ENCODE peak calls at places on chromosomes 3 and 15, in ten cellular contexts. C, R, O, Y, D, X, H, W, S and U are unnamed samples.

GRCh38 chr3:49826016-49826415 is 12.3 kb upstream of the UBA7 start:
- DNase-seq in D (no peak), S (no peak), C (no peak), W (no peak), H (no peak), O (no peak), X (no peak), R (no peak), Y (no peak), U (no peak)

GRCh38 chr3:25428003-25428861 is at the start of gene RARB:
- DNase-seq in O (peak), D (peak), H (no peak), C (peak), S (no peak), R (peak), Y (peak), X (peak), W (peak), U (peak)

GRCh38 chr15:59953392-59953883 is 50.7 kb upstream of the FOXB1 start:
- DNase-seq in R (no peak), D (peak), Y (no peak), C (no peak), S (peak), H (no peak), W (no peak), X (peak), O (no peak), U (peak)

GRCh38 chr3:102715030-102715697 is 280.3 kb downstream of the ZPLD1 start:
- DNase-seq in X (no peak), Y (no peak), C (no peak), S (no peak), H (no peak), D (no peak), O (peak), W (no peak), R (no peak), U (no peak)

GRCh38 chr15:34122771-34123183 is 20.9 kb downstream of the PGBD4 start:
- DNase-seq in D (no peak), O (peak), X (no peak), Y (no peak), S (no peak), R (no peak), W (no peak), H (no peak), C (no peak), U (no peak)

GRCh38 chr3:144429719-144430121 is 458.1 kb downstream of the DIPK2A start:
- DNase-seq in Y (no peak), D (no peak), W (no peak), X (no peak), O (peak), R (no peak), C (no peak), S (no peak), H (no peak), U (no peak)

GRCh38 chr3:132006605-132007204 is 28.1 kb downstream of the CPNE4 start:
- DNase-seq in D (peak), S (no peak), R (peak), H (no peak), X (peak), Y (peak), W (peak), O (peak), C (peak), U (no peak)

GRCh38 chr3:122101646-122102045 is 46.5 kb downstream of the CD86 start:
- DNase-seq in X (no peak), D (no peak), Y (no peak), R (no peak), W (peak), H (peak), C (no peak), S (peak), O (peak), U (no peak)

GRCh38 chr3:124643453-124643852 is 86.8 kb upstream of the UMPS start:
- DNase-seq in Y (no peak), O (peak), R (no peak), W (no peak), S (no peak), H (no peak), X (no peak), D (no peak), C (no peak), U (no peak)

GRCh38 chr3:58036287-58037032 is 28.2 kb downstream of the FLNB start:
- DNase-seq in D (no peak), O (no peak), W (no peak), X (no peak), Y (no peak), C (no peak), H (no peak), S (no peak), R (no peak), U (no peak)

GRCh38 chr3:119098620-119099222 is 47.2 kb upstream of the TEX55 start:
- DNase-seq in X (peak), W (peak), C (no peak), D (no peak), H (peak), Y (no peak), S (no peak), O (peak), R (no peak), U (no peak)

GRCh38 chr3:136498919-136499447 is 248.8 kb downstream of the PCCB start:
- DNase-seq in O (no peak), C (no peak), X (no peak), S (no peak), H (no peak), R (no peak), W (no peak), D (no peak), Y (no peak), U (no peak)

GRCh38 chr3:48440590-48440958 is 517 bp downstream of the TMA7 start:
- DNase-seq in C (no peak), W (peak), X (peak), S (no peak), D (no peak), H (no peak), Y (no peak), O (no peak), R (no peak), U (no peak)

GRCh38 chr3:165883866-165884478 is 46.7 kb upstream of the BCHE start:
- DNase-seq in O (no peak), D (no peak), C (no peak), X (no peak), R (no peak), S (no peak), W (no peak), H (no peak), Y (no peak), U (no peak)

GRCh38 chr3:123481071-123481470 is 32.2 kb upstream of the ADCY5 start:
- DNase-seq in D (no peak), H (no peak), O (no peak), S (no peak), W (no peak), C (no peak), X (no peak), Y (no peak), R (no peak), U (no peak)

GRCh38 chr3:99145031-99145430 is 243.5 kb upstream of the DCBLD2 start:
- DNase-seq in S (no peak), R (no peak), Y (no peak), X (no peak), W (no peak), O (no peak), D (no peak), H (no peak), C (no peak), U (no peak)

GRCh38 chr3:49799761-49800160 is at the start of gene CDHR4:
- DNase-seq in D (no peak), Y (no peak), C (no peak), X (no peak), H (no peak), S (no peak), R (no peak), O (no peak), W (no peak), U (no peak)

GRCh38 chr3:186400677-186401076 is 38.6 kb upstream of the DGKG start:
- DNase-seq in W (no peak), C (no peak), R (no peak), H (no peak), O (no peak), X (no peak), Y (no peak), S (no peak), D (no peak), U (no peak)

GRCh38 chr3:32143849-32144757 is 37.7 kb downstream of the GPD1L start:
- DNase-seq in H (peak), R (peak), O (peak), D (peak), Y (no peak), X (peak), W (peak), S (peak), C (peak), U (peak)

GRCh38 chr15:64381000-64381751 is at the start of gene PCLAF:
- DNase-seq in W (peak), O (peak), Y (peak), X (peak), D (peak), H (peak), C (peak), R (peak), S (peak), U (peak)

GRCh38 chr3:196634224-196634623 is 5.3 kb upstream of the NRROS start:
- DNase-seq in O (peak), S (no peak), C (no peak), Y (no peak), W (no peak), H (no peak), R (no peak), D (no peak), X (no peak), U (no peak)

GRCh38 chr15:76108021-76108723 is 48.4 kb downstream of the TMEM266 start:
- DNase-seq in S (no peak), H (no peak), W (peak), C (no peak), D (peak), X (no peak), R (no peak), O (no peak), Y (no peak), U (no peak)

GRCh38 chr3:126982125-126982521 is 792 bp upstream of the PLXNA1 start:
- DNase-seq in W (no peak), R (no peak), H (peak), D (no peak), O (peak), X (no peak), Y (no peak), C (no peak), S (peak), U (no peak)

GRCh38 chr3:4119119-4119518 is 184.1 kb upstream of the SETMAR start:
- DNase-seq in R (no peak), C (no peak), O (no peak), W (no peak), H (no peak), X (no peak), S (no peak), Y (no peak), D (no peak), U (no peak)

GRCh38 chr3:32384938-32385337 is 6.7 kb upstream of the CMTM7 start:
- DNase-seq in X (peak), D (no peak), S (no peak), Y (no peak), O (no peak), R (no peak), C (no peak), W (peak), H (no peak), U (no peak)

DNA sequence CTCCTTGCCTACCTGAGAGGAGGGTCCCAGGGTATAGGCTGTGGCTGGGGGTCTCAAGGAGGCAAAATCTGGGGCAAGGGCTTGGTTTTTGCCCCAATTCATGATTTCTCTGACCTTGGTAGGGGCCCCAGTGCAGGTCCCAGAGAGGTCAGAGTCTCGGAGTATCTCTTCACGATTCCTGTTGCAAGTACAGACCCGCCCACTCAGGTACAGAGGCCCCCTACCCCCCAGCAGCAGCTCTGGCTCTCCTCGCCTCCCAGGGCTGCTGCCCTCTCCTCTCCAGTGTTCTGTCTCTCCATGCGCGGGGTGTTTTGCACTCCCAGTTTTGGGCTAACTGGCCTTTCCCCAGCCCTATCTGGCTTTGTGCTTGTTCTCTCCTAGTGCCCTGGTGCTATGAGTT is 5.4 kb upstream of the JMJD7 start:
- DNase-seq in H (no peak), W (no peak), Y (no peak), R (no peak), X (no peak), O (no peak), C (no peak), S (no peak), D (no peak), U (no peak)
- TF ChIP-seq CTCF in H (no peak), W (no peak), Y (no peak), R (no peak), X (no peak), O (no peak), C (no peak), S (no peak), D (no peak), U (no peak)

DNA sequence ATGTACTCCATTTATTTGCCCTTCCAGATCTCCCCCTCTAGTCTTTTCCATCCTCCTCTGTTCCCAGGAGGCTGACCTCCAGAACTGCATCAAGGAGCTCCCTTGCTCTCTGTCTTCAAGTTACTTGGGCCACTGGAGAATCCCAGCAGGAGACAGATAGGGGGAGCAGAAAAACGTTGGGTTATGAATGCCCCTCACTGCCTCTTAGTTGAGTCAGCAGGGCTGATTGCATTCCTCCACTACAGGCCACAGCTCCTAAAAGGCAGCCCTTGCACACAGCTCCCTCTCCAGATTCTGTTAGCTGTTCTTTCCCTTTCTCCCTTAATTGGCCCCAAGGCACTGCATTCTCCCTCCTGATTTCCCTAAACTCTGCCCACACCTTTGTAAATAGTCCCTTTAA is 12.4 kb upstream of the CEP152 start:
- DNase-seq in D (no peak), S (no peak), Y (no peak), O (no peak), W (peak), H (no peak), R (peak), C (no peak), X (no peak), U (no peak)
- TF ChIP-seq CTCF in D (no peak), S (no peak), Y (no peak), O (no peak), W (no peak), H (no peak), R (no peak), C (no peak), X (no peak), U (no peak)

GRCh38 chr3:16770021-16770420 is 114.7 kb upstream of the PLCL2 start:
- DNase-seq in H (no peak), D (no peak), R (no peak), C (no peak), S (no peak), O (no peak), W (no peak), X (no peak), Y (no peak), U (no peak)
- TF ChIP-seq CTCF in H (no peak), D (no peak), R (no peak), C (no peak), S (no peak), O (no peak), W (no peak), X (no peak), Y (no peak), U (no peak)

DNA sequence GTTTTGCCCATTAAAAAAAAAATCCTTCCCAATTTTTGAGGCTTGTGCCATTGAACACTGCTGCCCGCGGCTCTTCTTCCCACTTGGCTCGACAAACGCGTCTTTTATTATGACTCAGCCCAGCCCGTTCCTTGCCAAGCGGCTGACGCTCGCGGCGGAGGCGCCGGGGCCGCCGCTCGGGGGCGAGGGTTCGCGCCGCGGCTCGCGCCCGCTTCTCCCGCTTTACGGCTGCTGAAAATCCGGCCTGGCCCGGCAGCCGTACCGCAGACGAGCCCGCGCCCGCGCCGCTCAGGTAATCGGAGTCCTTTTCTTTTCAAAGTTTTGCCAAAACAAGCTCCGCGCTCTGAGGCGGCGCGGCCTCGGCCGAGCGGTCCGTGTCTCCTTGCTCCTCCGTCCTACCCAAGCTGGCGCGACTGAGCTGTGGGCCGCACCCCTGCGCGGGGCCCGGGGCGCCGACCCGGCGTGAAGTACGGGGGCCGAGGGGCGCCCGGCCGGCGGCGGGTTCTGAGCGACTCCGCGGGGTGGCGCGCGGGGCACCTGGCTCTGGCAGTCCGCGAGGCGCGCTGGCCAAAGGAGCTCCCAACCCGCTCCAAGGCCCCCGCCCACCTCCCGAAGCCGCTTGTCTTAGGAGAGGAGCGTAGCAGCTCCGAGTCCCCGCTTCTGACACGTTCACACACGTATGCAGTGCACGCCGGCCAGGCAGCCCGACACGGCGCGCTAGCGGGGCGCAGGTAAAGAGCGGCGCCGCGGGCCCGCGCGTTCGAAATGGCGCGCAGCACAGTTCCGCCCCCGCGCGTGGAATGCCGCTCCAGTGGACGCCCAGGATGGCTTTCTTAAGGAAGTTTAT is 418.2 kb upstream of the NAALADL2 start:
- DNase-seq in H (peak), C (peak), D (peak), Y (peak), R (peak), S (peak), W (peak), X (peak), O (peak), U (peak)
- TF ChIP-seq CTCF in H (no peak), C (peak), D (peak), Y (no peak), R (no peak), S (peak), W (peak), X (no peak), O (no peak), U (peak)

DNA sequence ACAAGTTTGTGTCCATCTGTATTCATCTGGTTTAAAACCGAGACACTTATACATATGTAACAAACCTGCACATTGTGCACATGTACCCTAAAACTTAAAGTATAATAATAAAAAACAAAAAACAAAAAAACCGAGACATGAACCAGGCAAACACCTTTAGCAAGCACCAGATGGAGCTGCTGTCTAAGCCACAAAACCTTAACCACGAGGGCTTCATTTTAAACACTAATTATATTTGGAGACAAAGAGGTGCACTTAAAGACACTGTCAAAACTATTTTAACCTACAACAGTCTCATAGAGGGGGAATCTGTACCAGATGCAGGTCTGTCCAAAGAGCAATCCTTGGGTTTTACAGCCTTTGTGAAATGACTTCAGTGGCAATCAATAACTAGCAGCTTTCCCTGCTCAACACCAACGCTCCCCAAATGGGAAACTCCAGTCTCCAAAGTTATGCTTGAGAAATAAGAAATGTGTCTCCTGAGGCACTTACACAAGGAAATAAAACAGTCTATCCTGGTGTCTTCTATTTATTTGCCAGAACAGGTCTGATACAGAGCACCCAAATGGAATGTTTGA is 115.7 kb upstream of the TSPAN3 start:
- DNase-seq in O (peak), W (peak), H (no peak), X (no peak), D (no peak), R (no peak), Y (no peak), C (no peak), S (no peak), U (no peak)
- TF ChIP-seq CTCF in O (peak), W (peak), H (peak), X (peak), D (peak), R (no peak), Y (peak), C (peak), S (peak), U (peak)

GRCh38 chr3:188687389-188687788 is 484.4 kb upstream of the TPRG1 start:
- DNase-seq in H (no peak), Y (no peak), R (peak), C (no peak), S (no peak), O (no peak), D (no peak), X (no peak), W (peak), U (no peak)
- TF ChIP-seq CTCF in H (no peak), Y (no peak), R (no peak), C (peak), S (no peak), O (no peak), D (no peak), X (no peak), W (peak), U (no peak)

GRCh38 chr3:179027326-179027900 is 44.2 kb downstream of the ZMAT3 start:
- DNase-seq in R (no peak), X (peak), S (no peak), H (peak), Y (no peak), D (peak), W (peak), C (no peak), O (no peak), U (no peak)
- TF ChIP-seq CTCF in R (no peak), X (no peak), S (no peak), H (no peak), Y (no peak), D (no peak), W (no peak), C (no peak), O (no peak), U (no peak)

GRCh38 chr3:107740992-107741896 is 218.5 kb downstream of the BBX start:
- DNase-seq in O (peak), C (no peak), X (no peak), H (no peak), W (no peak), R (no peak), Y (no peak), D (no peak), S (no peak), U (no peak)
- TF ChIP-seq CTCF in O (peak), C (peak), X (peak), H (peak), W (peak), R (peak), Y (peak), D (peak), S (peak), U (peak)